ENCODE peak calls at places on chromosomes 11 and 22, in seven cellular contexts. O is fibroblast of lung, G is skeletal muscle cell, P is upper lobe of right lung, A is mammary epithelial cell, R is AG09309, D is heart left ventricle. W is an unnamed sample.

GRCh38 chr11:68045900-68046299 is 7.1 kb downstream of the TCIRG1 start:
- DNase-seq in P (peak), A (no peak), O (no peak), D (no peak), R (no peak), G (no peak), W (no peak)

GRCh38 chr11:12133539-12134238 is 23.3 kb downstream of the MICAL2 start:
- DNase-seq in O (no peak), R (no peak), A (no peak), P (no peak), G (no peak), D (no peak), W (no peak)

GRCh38 chr11:88455974-88456373 is 118.4 kb upstream of the CTSC start:
- DNase-seq in G (no peak), A (no peak), P (no peak), O (no peak), D (no peak), R (no peak), W (no peak)

GRCh38 chr22:23278883-23279675 is 98.8 kb downstream of the BCR start:
- DNase-seq in D (peak), O (peak), P (peak), A (peak), G (no peak), R (no peak), W (no peak)

GRCh38 chr11:62372871-62373270 is 35.6 kb downstream of the ASRGL1 start:
- DNase-seq in A (no peak), G (no peak), R (no peak), P (no peak), O (no peak), D (no peak), W (no peak)

GRCh38 chr11:8917157-8917820 is 6.3 kb downstream of the AKIP1 start:
- DNase-seq in O (peak), P (peak), D (no peak), A (peak), R (peak), G (peak), W (peak)

GRCh38 chr11:10878408-10879214 is 20.8 kb upstream of the ZBED5 start:
- DNase-seq in D (no peak), P (no peak), A (peak), O (peak), R (no peak), G (peak), W (peak)

GRCh38 chr11:62306227-62306626 is 7.4 kb upstream of the SCGB1D4 start:
- DNase-seq in P (no peak), G (no peak), D (no peak), O (no peak), A (no peak), R (no peak), W (no peak)

GRCh38 chr11:113023228-113023627 is 62.0 kb downstream of the NCAM1 start:
- DNase-seq in D (no peak), R (no peak), G (no peak), P (no peak), A (peak), O (peak), W (no peak)

GRCh38 chr11:134846776-134847722 is 435.0 kb upstream of the B3GAT1 start:
- DNase-seq in G (no peak), O (no peak), A (no peak), P (no peak), R (no peak), D (no peak), W (no peak)

GRCh38 chr11:126438691-126439090 is 83.2 kb downstream of the ST3GAL4 start:
- DNase-seq in P (no peak), G (no peak), O (no peak), A (no peak), D (no peak), R (no peak), W (no peak)

GRCh38 chr11:12719221-12719620 is 45.0 kb downstream of the TEAD1 start:
- DNase-seq in A (no peak), R (no peak), O (peak), P (no peak), G (no peak), D (no peak), W (no peak)

GRCh38 chr11:32081129-32081641 is 9.7 kb upstream of the RCN1 start:
- DNase-seq in A (peak), R (no peak), D (peak), P (no peak), O (peak), G (no peak), W (peak)

GRCh38 chr11:115503083-115503885 is 931 bp downstream of the CADM1 start:
- DNase-seq in G (no peak), R (no peak), O (peak), P (peak), D (peak), A (peak), W (no peak)

GRCh38 chr22:35703861-35704584 is 13.6 kb upstream of the APOL5 start:
- DNase-seq in O (peak), R (no peak), P (no peak), G (peak), A (no peak), D (no peak), W (no peak)

GRCh38 chr11:66346476-66347424 is 679 bp downstream of the B4GAT1 start:
- DNase-seq in O (no peak), P (no peak), A (peak), R (no peak), G (no peak), D (peak), W (no peak)

GRCh38 chr11:128587415-128587814 is at the start of gene ETS1:
- DNase-seq in A (peak), D (no peak), G (no peak), P (no peak), R (no peak), O (no peak), W (no peak)

DNA sequence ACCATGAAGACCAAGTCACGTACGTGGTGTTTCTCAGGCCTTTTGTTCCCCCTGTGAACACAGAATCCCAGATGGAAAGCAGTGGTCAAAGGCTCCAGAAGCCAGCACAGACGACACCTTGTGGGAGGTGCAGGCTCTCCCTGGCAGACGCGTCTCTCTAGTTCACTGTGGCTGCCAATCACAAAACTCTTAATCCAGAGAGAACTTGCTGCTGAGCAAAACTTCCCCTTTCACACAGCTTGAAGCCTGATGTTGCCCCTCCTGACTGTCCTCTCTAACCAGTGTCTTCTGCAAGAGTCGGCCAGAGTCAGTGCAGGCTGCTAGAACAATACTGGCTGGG is 67.1 kb downstream of the PIWIL3 start:
- DNase-seq in A (no peak), G (no peak), D (no peak), O (no peak), P (no peak), R (no peak), W (no peak)
- H3K4me3 ChIP-seq in A (no peak), G (no peak), D (no peak), O (no peak), P (no peak), R (no peak), W (no peak)

GRCh38 chr11:104898685-104899013 is 389 bp upstream of the CASP12 start:
- DNase-seq in O (no peak), R (no peak), A (no peak), P (no peak), D (no peak), G (no peak), W (no peak)
- H3K4me3 ChIP-seq in O (peak), R (no peak), A (no peak), P (peak), D (no peak), G (no peak), W (no peak)

DNA sequence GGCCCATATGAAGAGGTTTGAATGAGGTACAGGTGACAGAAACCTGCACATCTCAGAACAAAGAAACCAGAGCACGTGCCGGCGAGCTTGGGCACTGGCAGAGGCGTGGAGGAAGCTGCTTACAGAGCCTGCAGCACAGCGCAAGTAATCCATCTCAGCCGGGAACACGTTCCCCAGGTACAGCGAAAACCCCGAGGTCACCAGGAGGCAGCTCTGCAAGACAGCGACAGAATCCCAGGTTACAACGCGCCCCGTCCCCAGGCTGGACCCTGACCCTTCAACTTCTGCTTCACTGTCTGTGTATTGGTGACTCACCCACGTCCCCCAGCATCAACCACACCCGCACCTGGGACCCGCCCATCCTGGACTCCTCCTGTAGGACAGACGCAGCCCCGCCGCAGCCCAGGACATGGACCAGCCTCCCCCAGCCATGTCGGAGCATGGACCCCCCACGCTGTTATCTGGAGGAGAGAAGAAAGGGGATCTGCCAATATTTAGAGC is 2.2 kb downstream of the MLC1 start:
- DNase-seq in D (no peak), P (no peak), A (peak), O (no peak), R (no peak), G (no peak), W (no peak)
- H3K4me3 ChIP-seq in D (no peak), P (no peak), A (peak), O (no peak), R (no peak), G (no peak), W (no peak)

GRCh38 chr22:42617155-42617983 is 2.7 kb upstream of the POLDIP3 start:
- DNase-seq in A (no peak), P (no peak), O (no peak), G (no peak), D (no peak), R (no peak), W (no peak)
- H3K4me3 ChIP-seq in A (no peak), P (no peak), O (no peak), G (no peak), D (no peak), R (no peak), W (no peak)

GRCh38 chr11:16806791-16807190 is 68.3 kb downstream of the C11orf58 start:
- DNase-seq in A (no peak), P (no peak), G (peak), R (no peak), D (peak), O (peak), W (no peak)
- H3K4me3 ChIP-seq in A (no peak), P (no peak), G (no peak), R (no peak), D (no peak), O (no peak), W (no peak)

GRCh38 chr11:119741369-119742262 is 12.6 kb upstream of the NECTIN1 start:
- DNase-seq in P (peak), O (no peak), A (no peak), R (no peak), G (no peak), D (peak), W (no peak)
- H3K4me3 ChIP-seq in P (no peak), O (no peak), A (peak), R (no peak), G (no peak), D (no peak), W (no peak)

GRCh38 chr11:48000432-48000831 is 20.1 kb downstream of the PTPRJ start:
- DNase-seq in A (no peak), P (no peak), R (no peak), G (no peak), O (no peak), D (no peak), W (no peak)

GRCh38 chr11:47998733-47999359 is 18.5 kb downstream of the PTPRJ start:
- DNase-seq in G (no peak), P (no peak), R (no peak), A (no peak), O (peak), D (no peak), W (no peak)

GRCh38 chr11:48002565-48002964 is 22.2 kb downstream of the PTPRJ start:
- DNase-seq in A (no peak), P (no peak), O (no peak), R (no peak), D (no peak), G (no peak), W (no peak)

GRCh38 chr11:48003926-48004325 is 23.6 kb downstream of the PTPRJ start:
- DNase-seq in O (no peak), P (no peak), A (no peak), G (no peak), R (no peak), D (no peak), W (no peak)

DNA sequence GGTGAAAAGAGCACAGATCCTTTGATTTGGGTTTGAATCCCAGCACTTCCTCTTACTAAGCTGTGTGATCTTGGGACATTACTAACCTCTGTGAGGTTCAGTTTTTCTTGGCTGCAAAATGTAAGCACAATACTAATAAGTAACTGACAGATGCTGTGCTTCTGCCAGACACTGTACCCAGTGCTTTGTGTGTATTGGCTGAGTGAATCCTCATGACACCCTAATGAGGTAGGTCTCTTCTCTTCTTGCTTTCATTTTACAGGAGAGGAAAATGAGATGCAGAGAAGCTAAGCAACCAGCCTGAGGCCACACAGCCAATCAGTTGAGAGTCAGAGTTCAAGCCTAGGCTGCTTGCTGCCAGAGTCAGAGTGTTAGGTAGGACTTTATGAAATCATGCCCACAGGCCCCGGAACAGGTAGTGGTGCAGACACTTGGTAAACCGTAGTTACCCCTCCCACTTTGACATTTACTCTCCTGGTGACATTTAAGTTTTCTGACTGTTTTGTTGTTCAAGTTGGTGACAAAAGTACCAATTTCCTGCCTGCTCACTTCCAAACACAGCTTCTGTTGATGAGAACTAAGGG is 21.2 kb downstream of the PTPRJ start:
- DNase-seq in R (peak), D (no peak), P (no peak), O (peak), G (peak), A (no peak), W (peak)
- H3K4me3 ChIP-seq in R (no peak), D (no peak), P (no peak), O (no peak), G (no peak), A (no peak), W (no peak)